ENCODE peak calls at places on chromosomes 5 and 9, in four cellular contexts. U is AML-193, D is mammary epithelial cell, W is A172. N is an unnamed sample.

GRCh38 chr5:31860726-31861432 is 221.9 kb downstream of the PDZD2 start:
- DNase-seq in U (no peak), D (peak), W (peak), N (no peak)

GRCh38 chr9:128077847-128078503 is 9.9 kb downstream of the SLC25A25 start:
- DNase-seq in U (no peak), D (no peak), W (no peak), N (peak)

GRCh38 chr5:172696171-172696849 is 55.2 kb downstream of the NEURL1B start:
- DNase-seq in U (no peak), D (no peak), W (no peak), N (no peak)

GRCh38 chr5:133400120-133400519 is 212.2 kb downstream of the FSTL4 start:
- DNase-seq in U (no peak), D (no peak), W (no peak), N (no peak)

GRCh38 chr9:20621553-20622329 is 558 bp downstream of the MLLT3 start:
- DNase-seq in U (peak), D (peak), W (no peak), N (peak)

GRCh38 chr5:171596391-171596878 is 177.0 kb downstream of the FGF18 start:
- DNase-seq in U (no peak), D (no peak), W (peak), N (peak)

GRCh38 chr5:168020522-168021294 is 270.7 kb upstream of the WWC1 start:
- DNase-seq in U (no peak), D (no peak), W (peak), N (peak)

GRCh38 chr5:110612778-110613396 is 113.6 kb downstream of the TMEM232 start:
- DNase-seq in U (no peak), D (no peak), W (no peak), N (no peak)

GRCh38 chr9:73118898-73119554 is 32.6 kb upstream of the ANXA1 start:
- DNase-seq in U (no peak), D (peak), W (peak), N (peak)

GRCh38 chr9:75410405-75410804 is 322.1 kb downstream of the OSTF1 start:
- DNase-seq in U (no peak), D (no peak), W (no peak), N (no peak)

GRCh38 chr5:53411388-53411787 is 69.0 kb upstream of the FST start:
- DNase-seq in U (no peak), D (no peak), W (no peak), N (no peak)

GRCh38 chr5:137778772-137779564 is 24.8 kb upstream of the HNRNPA0 start:
- DNase-seq in U (peak), D (peak), W (peak), N (peak)

GRCh38 chr5:113068559-113068958 is 92.0 kb downstream of the DCP2 start:
- DNase-seq in U (no peak), D (no peak), W (no peak), N (peak)

GRCh38 chr5:112136773-112137172 is 282.3 kb downstream of the EPB41L4A start:
- DNase-seq in U (no peak), D (no peak), W (no peak), N (no peak)

GRCh38 chr5:53201746-53202145 is 92.2 kb upstream of the MOCS2 start:
- DNase-seq in U (no peak), D (no peak), W (no peak), N (no peak)

GRCh38 chr5:31197183-31197582 is 3.7 kb downstream of the CDH6 start:
- DNase-seq in U (no peak), D (no peak), W (peak), N (peak)

GRCh38 chr5:16364906-16365305 is 100.7 kb downstream of the ZNF622 start:
- DNase-seq in U (no peak), D (no peak), W (no peak), N (no peak)

GRCh38 chr5:90287031-90287430 is 122.5 kb downstream of the CETN3 start:
- DNase-seq in U (no peak), D (no peak), W (no peak), N (no peak)

N was measured in RCC 7860.